ENCODE peak calls at places on chromosome 7, in six cellular contexts. L, B, H, U, A and D are unnamed samples.

GRCh38 chr7:4074407-4074806 is 607.7 kb upstream of the FOXK1 start:
- DNase-seq in L (no peak), B (no peak), H (no peak), U (no peak), A (no peak), D (no peak)

GRCh38 chr7:122790558-122790957 is 87.8 kb upstream of the RNF148 start:
- DNase-seq in L (no peak), B (no peak), H (no peak), U (no peak), A (no peak), D (no peak)

GRCh38 chr7:128235469-128235868 is 5.6 kb upstream of the LEP start:
- DNase-seq in L (no peak), B (no peak), H (no peak), U (no peak), A (no peak), D (no peak)

GRCh38 chr7:107995184-107996071 is 7.5 kb downstream of the LAMB1 start:
- DNase-seq in L (no peak), B (peak; percentile 88), H (peak; percentile 88), U (no peak), A (no peak), D (peak; percentile 71)

GRCh38 chr7:17083392-17084165 is 201.8 kb upstream of the AGR3 start:
- DNase-seq in L (no peak), B (no peak), H (no peak), U (no peak), A (no peak), D (no peak)

GRCh38 chr7:1100886-1101579 is 13.1 kb downstream of the GPER1 start:
- DNase-seq in L (no peak), B (no peak), H (no peak), U (no peak), A (no peak), D (no peak)

GRCh38 chr7:111958889-111959288 is 247.3 kb downstream of the DOCK4 start:
- DNase-seq in L (no peak), B (no peak), H (peak; percentile 73), U (no peak), A (no peak), D (no peak)

GRCh38 chr7:107118109-107118900 is 50.5 kb upstream of the HBP1 start:
- DNase-seq in L (no peak), B (no peak), H (no peak), U (no peak), A (no peak), D (no peak)

GRCh38 chr7:30285531-30286284 is 1.3 kb downstream of the ZNRF2 start:
- DNase-seq in L (peak; percentile 43), B (peak; percentile 59), H (peak; percentile 44), U (peak; percentile 38), A (no peak), D (peak; percentile 33)

GRCh38 chr7:127665922-127666321 is 13.9 kb downstream of the SND1 start:
- DNase-seq in L (no peak), B (no peak), H (no peak), U (no peak), A (no peak), D (no peak)

GRCh38 chr7:42315096-42315495 is 78.1 kb upstream of the GLI3 start:
- DNase-seq in L (no peak), B (no peak), H (no peak), U (no peak), A (no peak), D (no peak)

GRCh38 chr7:96832107-96832506 is 122.5 kb upstream of the SEM1 start:
- DNase-seq in L (no peak), B (no peak), H (no peak), U (no peak), A (no peak), D (no peak)

GRCh38 chr7:51226916-51227535 is 89.6 kb downstream of the COBL start:
- DNase-seq in L (no peak), B (no peak), H (no peak), U (no peak), A (no peak), D (no peak)

GRCh38 chr7:1720325-1720724 is 50.2 kb downstream of the ELFN1 start:
- DNase-seq in L (no peak), B (no peak), H (peak; percentile 37), U (no peak), A (no peak), D (no peak)

GRCh38 chr7:18405731-18406130 is 89.8 kb upstream of the HDAC9 start:
- DNase-seq in L (no peak), B (no peak), H (no peak), U (no peak), A (no peak), D (no peak)

GRCh38 chr7:155130493-155130892 is 60.4 kb downstream of the HTR5A start:
- DNase-seq in L (no peak), B (no peak), H (no peak), U (no peak), A (no peak), D (no peak)

GRCh38 chr7:95491634-95492314 is 6.0 kb downstream of the ASB4 start:
- DNase-seq in L (no peak), B (peak; percentile 95), H (peak; percentile 99), U (no peak), A (peak; percentile 66), D (no peak)

GRCh38 chr7:78395298-78396120 is 596.9 kb downstream of the PHTF2 start:
- DNase-seq in L (no peak), B (no peak), H (no peak), U (no peak), A (no peak), D (no peak)

GRCh38 chr7:157439149-157439548 is 102.3 kb downstream of the DNAJB6 start:
- DNase-seq in L (no peak), B (no peak), H (no peak), U (no peak), A (no peak), D (no peak)

DNA sequence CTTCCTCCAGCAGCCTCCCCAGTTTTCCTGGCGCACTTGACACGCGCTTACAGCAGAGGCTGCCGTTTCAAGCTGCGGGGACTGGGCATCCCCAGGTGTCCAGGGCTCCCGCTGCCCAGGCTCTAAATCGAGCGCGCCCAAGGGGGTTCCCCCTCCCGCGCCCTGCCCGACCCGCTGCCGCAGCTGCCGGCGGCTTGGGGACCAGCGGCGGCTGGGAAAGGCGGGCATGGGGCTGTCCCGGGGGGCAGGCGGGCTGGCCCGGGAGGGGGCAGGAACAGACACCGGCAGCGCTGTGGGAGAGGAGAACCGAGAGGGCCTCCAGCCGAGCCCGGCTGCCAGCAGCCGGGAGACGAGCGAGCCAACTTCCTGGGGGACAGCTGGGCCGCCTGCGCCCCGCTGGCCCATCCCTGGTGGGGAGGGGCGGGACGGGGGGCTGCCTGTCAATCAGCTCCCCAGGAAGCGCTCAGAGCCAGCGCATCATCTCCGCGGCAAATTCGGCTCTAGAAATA is 14.9 kb downstream of the GRID2IP start:
- DNase-seq in L (no peak), B (no peak), H (no peak), U (no peak), A (no peak), D (no peak)
- H3K4me3 ChIP-seq in L (peak overlapping the region; percentile 35), B (no peak overlapping the region), H (no peak overlapping the region), U (no peak overlapping the region), A (peak overlapping the region; percentile 3), D (peak overlapping the region; percentile 44)

GRCh38 chr7:36153571-36154097 is 580 bp downstream of the EEPD1 start:
- DNase-seq in L (peak; percentile 61), B (no peak), H (no peak), U (peak; percentile 55), A (no peak), D (peak; percentile 53)

GRCh38 chr7:36157506-36158320 is 4.7 kb downstream of the EEPD1 start:
- DNase-seq in L (no peak), B (peak; percentile 81), H (peak; percentile 80), U (no peak), A (no peak), D (no peak)

GRCh38 chr7:36158321-36158605 is 5.2 kb downstream of the EEPD1 start:
- DNase-seq in L (no peak), B (no peak), H (no peak), U (no peak), A (no peak), D (no peak)

GRCh38 chr7:36154255-36155212 is 1.5 kb downstream of the EEPD1 start:
- DNase-seq in L (no peak), B (no peak), H (no peak), U (no peak), A (no peak), D (peak; percentile 26)

GRCh38 chr7:36155811-36156361 is 2.8 kb downstream of the EEPD1 start:
- DNase-seq in L (peak; percentile 68), B (no peak), H (no peak), U (peak; percentile 73), A (no peak), D (peak; percentile 79)
- TF ChIP-seq CTCF in L (no peak), B (no peak), H (no peak), U (no peak), A (peak; percentile 4), D (no peak)

GRCh38 chr7:159061674-159062212 is 82.9 kb downstream of the VIPR2 start:
- DNase-seq in L (no peak), B (no peak), H (no peak), U (no peak), A (no peak), D (no peak)
- H3K4me3 ChIP-seq in L (no peak overlapping the region), B (no peak overlapping the region), H (no peak overlapping the region), U (no peak overlapping the region), A (no peak overlapping the region), D (peak overlapping the region; percentile 5)

DNA sequence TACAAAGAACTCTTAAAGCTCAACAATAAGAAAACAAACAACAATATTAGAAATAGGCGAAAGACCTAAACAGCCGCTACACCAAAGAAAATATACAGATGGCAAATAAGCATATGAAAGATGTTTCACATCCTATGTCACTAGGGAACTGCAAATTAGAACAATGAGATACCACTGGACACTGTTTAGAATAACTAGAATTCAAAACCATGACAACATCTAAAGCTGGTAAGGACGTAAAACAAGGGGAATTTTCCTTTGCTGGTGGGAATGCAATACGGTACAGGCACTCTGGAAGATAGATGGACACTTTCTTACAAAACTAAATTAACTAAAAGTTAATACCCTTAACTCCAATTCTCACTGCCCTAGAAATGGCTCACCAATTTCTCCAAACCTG is 44.5 kb downstream of the THSD7A start:
- DNase-seq in L (no peak), B (no peak), H (no peak), U (no peak), A (no peak), D (no peak)
- TF ChIP-seq CTCF in L (no peak), B (no peak), H (no peak), U (no peak), A (no peak), D (no peak)